ENCODE peak calls at places on chromosomes 5 and 9, in four cellular contexts. X is GM12878, F is HepG2, K is K562. Z is an unnamed sample.

GRCh38 chr9:73038613-73039012 is 85.8 kb upstream of the ALDH1A1 start:
- DNase-seq in K (peak; percentile 53), X (no peak), F (no peak), Z (no peak)

GRCh38 chr5:57834829-57835554 is 352.4 kb upstream of the ACTBL2 start:
- DNase-seq in K (no peak), X (no peak), F (peak; percentile 37), Z (peak; percentile 27)

GRCh38 chr9:81968026-81968425 is 20.5 kb upstream of the SPATA31D1 start:
- DNase-seq in F (no peak), X (no peak), K (no peak), Z (no peak)

GRCh38 chr5:50667079-50667652 is 729 bp downstream of the PARP8 start:
- DNase-seq in K (no peak), F (no peak), X (no peak), Z (peak; percentile 80)

GRCh38 chr5:83922699-83923098 is 202.0 kb upstream of the HAPLN1 start:
- DNase-seq in X (no peak), F (no peak), K (no peak), Z (no peak)

GRCh38 chr9:108213516-108213915 is 642.3 kb downstream of the ACTL7B start:
- DNase-seq in K (no peak), F (no peak), X (no peak), Z (no peak)

GRCh38 chr9:470041-470781 is 255.5 kb downstream of the DOCK8 start:
- DNase-seq in F (peak; percentile 81), X (peak; percentile 72), K (peak; percentile 86), Z (peak; percentile 83)

GRCh38 chr5:113262674-113263073 is 172.1 kb downstream of the TSSK1B start:
- DNase-seq in F (no peak), K (no peak), X (no peak), Z (no peak)

GRCh38 chr5:31492824-31493223 is 39.1 kb downstream of the DROSHA start:
- DNase-seq in F (no peak), K (no peak), X (no peak), Z (no peak)

GRCh38 chr5:67957374-67957773 is 258.2 kb upstream of the PIK3R1 start:
- DNase-seq in K (peak; percentile 41), F (no peak), X (no peak), Z (no peak)

GRCh38 chr5:160317447-160317846 is 5.1 kb upstream of the CCNJL start:
- DNase-seq in X (no peak), F (peak; percentile 55), K (no peak), Z (no peak)

GRCh38 chr5:57306359-57306758 is 132.5 kb downstream of the GPBP1 start:
- DNase-seq in K (no peak), X (no peak), F (no peak), Z (no peak)

GRCh38 chr5:139593716-139594319 is 32.7 kb downstream of the UBE2D2 start:
- DNase-seq in K (no peak), X (no peak), F (no peak), Z (no peak)

GRCh38 chr9:110738982-110739381 is 70.4 kb downstream of the MUSK start:
- DNase-seq in K (no peak), F (no peak), X (no peak), Z (no peak)

GRCh38 chr9:38038307-38039089 is 30.5 kb downstream of the SHB start:
- DNase-seq in X (no peak), K (peak; percentile 82), F (no peak), Z (peak; percentile 80)

GRCh38 chr9:129235931-129236331 is 57.9 kb upstream of the IER5L start:
- DNase-seq in X (no peak), F (no peak), K (no peak), Z (no peak)

GRCh38 chr5:94395468-94395867 is 222.9 kb downstream of the KIAA0825 start:
- DNase-seq in F (no peak), K (no peak), X (no peak), Z (peak; percentile 4)

GRCh38 chr5:90000351-90000750 is 409.2 kb downstream of the CETN3 start:
- DNase-seq in X (no peak), K (peak; percentile 13), F (no peak), Z (no peak)

GRCh38 chr9:87276327-87276841 is 221.3 kb upstream of the DAPK1 start:
- DNase-seq in F (no peak), K (no peak), X (peak; percentile 43), Z (no peak)

GRCh38 chr5:15797116-15797515 is 297.1 kb downstream of the FBXL7 start:
- DNase-seq in F (no peak), K (no peak), X (no peak), Z (no peak)

GRCh38 chr5:90144625-90145327 is 264.8 kb downstream of the CETN3 start:
- DNase-seq in F (no peak), K (no peak), X (no peak), Z (no peak)

GRCh38 chr9:27451207-27451792 is 72.8 kb upstream of the IFNK start:
- DNase-seq in K (no peak), F (no peak), X (no peak), Z (no peak)

GRCh38 chr5:66742083-66742895 is 146.1 kb downstream of the MAST4 start:
- DNase-seq in F (peak; percentile 33), X (no peak), K (peak; percentile 16), Z (peak; percentile 39)

GRCh38 chr9:107426126-107426525 is 63.4 kb downstream of the KLF4 start:
- DNase-seq in X (no peak), K (no peak), F (no peak), Z (no peak)

GRCh38 chr5:108122701-108123100 is 259.2 kb downstream of the FBXL17 start:
- DNase-seq in F (no peak), X (no peak), K (no peak), Z (peak; percentile 20)

GRCh38 chr5:20601678-20602100 is 613.7 kb upstream of the CDH18 start:
- DNase-seq in X (no peak), K (no peak), F (no peak), Z (no peak)

GRCh38 chr5:129972774-129973173 is 68.5 kb downstream of the CHSY3 start:
- DNase-seq in X (no peak), K (no peak), F (no peak), Z (no peak)

GRCh38 chr9:15150939-15151338 is 156.1 kb downstream of the TTC39B start:
- DNase-seq in K (no peak), X (no peak), F (no peak), Z (no peak)

GRCh38 chr5:176658007-176658599 is 10.8 kb downstream of the TSPAN17 start:
- DNase-seq in X (no peak), F (peak; percentile 59), K (peak; percentile 71), Z (peak; percentile 86)

GRCh38 chr5:17012289-17012688 is 76.2 kb upstream of the MYO10 start:
- DNase-seq in X (no peak), F (no peak), K (no peak), Z (no peak)

GRCh38 chr5:136025900-136026299 is 2.9 kb upstream of the TGFBI start:
- DNase-seq in X (no peak), F (no peak), K (no peak), Z (no peak)

GRCh38 chr5:136026636-136027035 is 2.2 kb upstream of the TGFBI start:
- DNase-seq in F (no peak), K (no peak), X (no peak), Z (no peak)

GRCh38 chr5:136022965-136023364 is 5.8 kb upstream of the TGFBI start:
- DNase-seq in X (no peak), K (no peak), F (no peak), Z (no peak)

GRCh38 chr5:136021016-136021405 is 7.8 kb upstream of the TGFBI start:
- DNase-seq in K (peak; percentile 16), F (no peak), X (no peak), Z (no peak)

DNA sequence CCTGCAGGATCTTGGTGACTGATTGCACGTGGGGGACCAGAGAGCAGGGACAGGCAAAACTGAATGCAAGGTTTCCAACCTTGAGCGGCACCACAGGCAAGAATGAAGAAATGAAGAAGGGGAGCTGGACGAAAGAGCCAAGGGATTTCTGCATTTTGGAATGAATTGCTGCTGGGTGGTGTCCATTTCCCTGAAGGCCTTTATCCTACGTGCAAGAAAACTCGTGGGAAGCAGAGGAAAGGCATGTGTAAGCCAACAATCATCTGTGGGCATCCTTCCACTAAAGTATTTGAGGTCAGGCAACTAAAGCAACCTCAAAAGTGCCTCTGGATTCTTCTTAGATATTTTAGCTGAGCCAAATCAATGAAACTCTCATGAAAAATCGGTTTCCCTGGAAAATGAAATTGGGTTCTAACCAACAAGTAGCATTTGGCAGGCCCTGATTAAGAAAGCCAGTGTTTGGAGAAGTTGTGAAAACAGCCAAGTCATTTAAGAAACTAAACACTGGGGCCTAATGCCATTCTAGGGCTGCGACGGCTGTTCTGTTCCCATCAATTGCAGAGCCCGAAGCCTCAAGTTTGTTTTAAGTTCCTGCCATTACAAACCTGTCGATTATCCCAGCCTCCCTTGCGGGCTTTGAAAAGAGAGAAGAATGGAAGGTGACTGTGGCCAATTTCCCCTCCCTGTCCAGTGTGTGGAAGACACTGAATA is 4.7 kb upstream of the TGFBI start:
- DNase-seq in X (no peak), F (no peak), K (no peak), Z (no peak)
- TF ChIP-seq ZBTB33 in X (no peak), F (no peak), K (no peak), Z (no peak)

GRCh38 chr5:95858661-95859326 is 36.3 kb upstream of the GLRX start:
- DNase-seq in X (peak; percentile 67), F (peak; percentile 90), K (peak; percentile 90), Z (peak; percentile 93)
- TF ChIP-seq EP300 in X (no peak), F (peak; percentile 43), K (no peak), Z (no peak)

GRCh38 chr9:109382585-109382984 is 61.7 kb upstream of the EPB41L4B start:
- DNase-seq in F (no peak), K (no peak), X (no peak), Z (no peak)

GRCh38 chr9:109383356-109383755 is 62.5 kb upstream of the EPB41L4B start:
- DNase-seq in K (no peak), F (no peak), X (no peak), Z (no peak)

GRCh38 chr9:109379513-109379912 is 58.7 kb upstream of the EPB41L4B start:
- DNase-seq in K (no peak), X (no peak), F (no peak), Z (no peak)

GRCh38 chr9:109382182-109382581 is 61.3 kb upstream of the EPB41L4B start:
- DNase-seq in X (no peak), F (no peak), K (no peak), Z (no peak)

GRCh38 chr9:109381011-109381729 is 60.3 kb upstream of the EPB41L4B start:
- DNase-seq in F (peak; percentile 38), X (no peak), K (no peak), Z (no peak)
- TF ChIP-seq FOXM1 in F (no peak), X (no peak), K (no peak), Z (no peak)

GRCh38 chr5:61931236-61931635 is 374.8 kb upstream of the KIF2A start:
- DNase-seq in X (no peak), K (no peak), F (no peak), Z (no peak)

DNA sequence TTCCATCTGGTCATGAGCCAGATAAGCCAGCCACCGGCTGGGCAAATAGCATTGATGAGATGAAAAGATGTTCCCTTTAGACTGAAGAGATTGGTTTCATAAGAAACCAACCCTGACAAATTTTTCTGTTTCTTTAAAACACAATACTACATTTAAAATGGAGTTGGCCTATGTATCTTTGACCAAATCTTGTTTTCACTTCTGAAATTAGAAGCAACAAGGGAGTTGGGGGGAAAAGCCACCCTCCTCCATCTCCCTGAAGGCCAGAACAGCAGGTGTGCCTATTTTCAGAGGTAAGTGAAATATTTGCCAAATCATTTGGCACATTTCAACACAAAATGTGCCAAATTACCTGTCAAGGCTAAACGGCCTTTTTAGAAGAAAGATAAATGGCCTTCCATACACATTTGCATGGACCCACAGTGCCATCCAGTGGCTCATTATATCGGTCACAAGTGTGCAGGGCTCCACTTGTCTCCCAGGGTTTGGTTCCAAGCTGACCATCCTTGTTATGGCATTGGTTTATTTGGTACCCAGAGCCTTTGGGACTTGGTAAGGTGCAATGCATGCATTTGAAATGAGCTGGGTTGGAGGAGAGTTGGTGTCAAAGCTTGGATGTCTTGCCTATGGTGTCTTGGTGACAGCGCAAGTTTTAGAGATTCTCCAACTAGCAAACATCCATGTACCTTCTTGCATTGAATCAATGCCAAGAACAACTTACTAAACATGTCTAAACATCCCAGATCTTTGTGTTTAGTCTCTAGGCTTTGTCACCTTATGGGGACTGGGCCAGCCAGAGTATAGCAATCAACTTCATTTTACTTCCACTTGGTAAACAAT is 372.0 kb upstream of the KIF2A start:
- DNase-seq in F (peak; percentile 44), K (peak; percentile 57), X (peak; percentile 7), Z (peak; percentile 62)
- TF ChIP-seq ZBTB33 in F (no peak), K (no peak), X (no peak), Z (no peak)

Z was measured in SK-N-SH.